ENCODE peak calls at places on chromosomes 2 and 18, in eight cellular contexts. One of them, this sample, is unnamed.

GRCh38 chr2:201208563-201209252 is 25.8 kb downstream of the CASP10 start:
- DNase-seq in lower lobe of right lung: peak; percentile 75
- DNase-seq in fibroblast of lung: no peak
- DNase-seq in GM23338: no peak
- DNase-seq in left ventricle myocardium inferior: peak; percentile 23
- DNase-seq in cardiac muscle cell: no peak
- DNase-seq in upper lobe of right lung: no peak
- DNase-seq in uterus: no peak
- DNase-seq in this sample: no peak

GRCh38 chr18:3983351-3983969 is 471.6 kb downstream of the DLGAP1 start:
- DNase-seq in fibroblast of lung: peak; percentile 98
- DNase-seq in lower lobe of right lung: no peak
- DNase-seq in left ventricle myocardium inferior: no peak
- DNase-seq in uterus: no peak
- DNase-seq in upper lobe of right lung: no peak
- DNase-seq in GM23338: no peak
- DNase-seq in cardiac muscle cell: peak; percentile 79
- DNase-seq in this sample: no peak

GRCh38 chr2:136424112-136424511 is 306.2 kb upstream of the CXCR4 start:
- DNase-seq in left ventricle myocardium inferior: no peak
- DNase-seq in uterus: no peak
- DNase-seq in upper lobe of right lung: no peak
- DNase-seq in fibroblast of lung: no peak
- DNase-seq in GM23338: no peak
- DNase-seq in cardiac muscle cell: no peak
- DNase-seq in lower lobe of right lung: no peak
- DNase-seq in this sample: no peak

GRCh38 chr2:169928463-169928864 is 101.2 kb downstream of the UBR3 start:
- DNase-seq in GM23338: peak; percentile 69
- DNase-seq in lower lobe of right lung: no peak
- DNase-seq in cardiac muscle cell: peak; percentile 70
- DNase-seq in upper lobe of right lung: no peak
- DNase-seq in left ventricle myocardium inferior: no peak
- DNase-seq in uterus: no peak
- DNase-seq in fibroblast of lung: peak; percentile 40
- DNase-seq in this sample: no peak

GRCh38 chr18:54444309-54444914 is 86.7 kb downstream of the C18orf54 start:
- DNase-seq in fibroblast of lung: peak; percentile 48
- DNase-seq in lower lobe of right lung: no peak
- DNase-seq in left ventricle myocardium inferior: peak; percentile 18
- DNase-seq in GM23338: peak; percentile 87
- DNase-seq in cardiac muscle cell: peak; percentile 78
- DNase-seq in uterus: no peak
- DNase-seq in upper lobe of right lung: no peak
- DNase-seq in this sample: peak; percentile 22

GRCh38 chr2:35343135-35343534 is 1012.4 kb upstream of the CRIM1 start:
- DNase-seq in lower lobe of right lung: no peak
- DNase-seq in upper lobe of right lung: no peak
- DNase-seq in uterus: no peak
- DNase-seq in fibroblast of lung: no peak
- DNase-seq in left ventricle myocardium inferior: no peak
- DNase-seq in GM23338: peak; percentile 66
- DNase-seq in cardiac muscle cell: no peak
- DNase-seq in this sample: no peak

GRCh38 chr2:80022018-80022417 is 282.5 kb downstream of the LRRTM1 start:
- DNase-seq in fibroblast of lung: no peak
- DNase-seq in left ventricle myocardium inferior: no peak
- DNase-seq in lower lobe of right lung: no peak
- DNase-seq in upper lobe of right lung: no peak
- DNase-seq in uterus: no peak
- DNase-seq in cardiac muscle cell: no peak
- DNase-seq in GM23338: no peak
- DNase-seq in this sample: no peak

GRCh38 chr2:231181848-231182247 is 16.6 kb upstream of the ARMC9 start:
- DNase-seq in uterus: no peak
- DNase-seq in left ventricle myocardium inferior: peak; percentile 70
- DNase-seq in GM23338: no peak
- DNase-seq in cardiac muscle cell: peak; percentile 61
- DNase-seq in upper lobe of right lung: peak; percentile 82
- DNase-seq in fibroblast of lung: peak; percentile 48
- DNase-seq in lower lobe of right lung: peak; percentile 84
- DNase-seq in this sample: peak; percentile 53

GRCh38 chr18:1663879-1664705 is 759.4 kb downstream of the ADCYAP1 start:
- DNase-seq in upper lobe of right lung: peak; percentile 85
- DNase-seq in cardiac muscle cell: peak; percentile 45
- DNase-seq in left ventricle myocardium inferior: peak; percentile 43
- DNase-seq in lower lobe of right lung: peak; percentile 85
- DNase-seq in GM23338: peak; percentile 89
- DNase-seq in fibroblast of lung: peak; percentile 3
- DNase-seq in uterus: no peak
- DNase-seq in this sample: peak; percentile 32

DNA sequence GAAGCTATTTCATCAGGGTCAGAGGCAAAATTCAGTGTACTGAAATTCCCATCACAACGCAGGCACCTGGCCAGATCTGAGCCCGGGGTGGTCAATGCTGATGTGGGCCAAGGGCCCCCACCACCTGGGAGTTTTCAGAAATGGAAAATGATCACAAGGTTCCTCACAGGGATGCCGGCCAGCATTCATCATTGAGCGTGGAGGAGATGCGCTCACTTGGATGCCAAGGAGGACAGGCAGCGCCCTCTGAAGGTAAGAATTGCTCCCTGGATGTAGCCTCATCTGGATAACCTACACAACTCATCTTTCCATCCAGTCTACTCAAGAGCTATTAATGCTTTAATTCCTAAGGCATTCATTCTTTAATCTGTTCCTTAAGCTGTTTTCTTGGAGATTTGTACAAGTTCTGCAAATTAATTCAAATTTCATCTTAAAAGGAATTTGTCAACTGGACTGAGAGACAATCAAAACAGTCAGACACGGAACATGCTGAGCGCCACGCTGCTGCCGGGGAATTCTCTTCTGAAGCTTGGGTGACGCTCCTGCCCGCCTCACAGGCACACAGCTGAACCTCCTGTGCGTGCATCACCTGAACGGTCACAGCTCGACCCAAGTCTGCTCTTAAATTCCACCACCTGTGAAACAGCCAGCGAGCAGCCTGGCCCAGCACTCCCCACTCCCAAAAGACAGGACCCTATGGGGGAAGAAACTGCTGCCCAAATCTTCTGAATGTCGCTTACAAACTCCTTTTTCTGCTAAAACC is 206.7 kb downstream of the HDAC4 start:
- DNase-seq in upper lobe of right lung: peak; percentile 35
- DNase-seq in uterus: peak; percentile 30
- DNase-seq in cardiac muscle cell: no peak
- DNase-seq in fibroblast of lung: no peak
- DNase-seq in GM23338: peak; percentile 57
- DNase-seq in lower lobe of right lung: no peak
- DNase-seq in left ventricle myocardium inferior: no peak
- DNase-seq in this sample: no peak
- TF ChIP-seq CTCF in upper lobe of right lung: no peak
- TF ChIP-seq CTCF in uterus: no peak
- TF ChIP-seq CTCF in cardiac muscle cell: peak; percentile 20
- TF ChIP-seq CTCF in fibroblast of lung: peak; percentile 19
- TF ChIP-seq CTCF in GM23338: peak; percentile 69
- TF ChIP-seq CTCF in lower lobe of right lung: no peak
- TF ChIP-seq CTCF in left ventricle myocardium inferior: no peak
- TF ChIP-seq CTCF in this sample: no peak

DNA sequence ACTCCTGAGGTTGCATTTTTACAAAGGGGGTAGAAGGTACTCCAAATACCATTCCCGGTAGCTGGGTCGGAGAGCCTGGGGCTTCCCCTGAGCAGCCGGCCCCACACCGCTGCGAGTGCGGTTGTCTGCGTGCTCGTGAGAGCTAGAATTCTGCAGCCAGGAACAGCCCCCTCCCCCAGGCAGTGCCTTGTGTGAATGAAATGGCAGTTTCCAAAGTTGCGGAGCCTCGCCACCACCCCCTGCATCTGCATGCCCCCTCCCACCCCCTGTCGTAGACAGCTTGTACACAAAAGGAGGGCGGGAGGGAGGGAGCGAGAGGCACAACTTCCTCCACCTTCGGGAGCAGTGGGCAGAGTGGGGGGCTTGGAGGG is 1.1 kb downstream of the MYCN start:
- DNase-seq in uterus: no peak
- DNase-seq in lower lobe of right lung: no peak
- DNase-seq in fibroblast of lung: no peak
- DNase-seq in cardiac muscle cell: no peak
- DNase-seq in upper lobe of right lung: no peak
- DNase-seq in GM23338: peak; percentile 88
- DNase-seq in left ventricle myocardium inferior: no peak
- DNase-seq in this sample: no peak
- H3K36me3 ChIP-seq in uterus: no peaks in the 10 kb centered on the region
- H3K36me3 ChIP-seq in lower lobe of right lung: no peaks in the 10 kb centered on the region
- H3K36me3 ChIP-seq in fibroblast of lung: no peaks in the 10 kb centered on the region
- H3K36me3 ChIP-seq in cardiac muscle cell: peaks cover 10% of the 10 kb centered on the region
- H3K36me3 ChIP-seq in upper lobe of right lung: no peaks in the 10 kb centered on the region
- H3K36me3 ChIP-seq in GM23338: peaks cover 27% of the 10 kb centered on the region
- H3K36me3 ChIP-seq in left ventricle myocardium inferior: no peaks in the 10 kb centered on the region
- H3K36me3 ChIP-seq in this sample: no peaks in the 10 kb centered on the region

DNA sequence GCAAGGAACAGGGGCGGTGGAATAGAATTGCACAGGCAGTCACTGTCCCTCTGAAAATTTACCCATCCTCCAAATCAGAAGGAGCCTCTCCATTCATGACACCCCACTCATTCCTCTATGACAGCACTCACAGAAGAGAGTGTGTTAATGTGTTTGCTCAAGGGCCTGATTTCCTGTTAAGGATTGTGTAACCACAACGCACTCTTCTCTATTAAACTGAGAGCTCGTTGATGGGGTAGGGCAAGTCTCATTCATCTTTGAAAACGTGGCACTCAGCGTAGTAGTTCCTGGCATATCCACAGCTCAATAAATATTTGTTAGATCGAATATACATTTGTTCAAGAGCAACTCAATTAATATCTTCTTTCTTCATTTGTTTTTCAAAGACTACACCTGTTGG is 106.4 kb downstream of the VAPA start:
- DNase-seq in left ventricle myocardium inferior: no peak
- DNase-seq in upper lobe of right lung: no peak
- DNase-seq in GM23338: no peak
- DNase-seq in lower lobe of right lung: no peak
- DNase-seq in fibroblast of lung: peak; percentile 19
- DNase-seq in uterus: no peak
- DNase-seq in cardiac muscle cell: peak; percentile 46
- DNase-seq in this sample: no peak
- H3K27ac ChIP-seq in left ventricle myocardium inferior: no peak overlapping the region
- H3K27ac ChIP-seq in upper lobe of right lung: peak overlapping the region; percentile 37
- H3K27ac ChIP-seq in GM23338: no peak overlapping the region
- H3K27ac ChIP-seq in lower lobe of right lung: no peak overlapping the region
- H3K27ac ChIP-seq in fibroblast of lung: no peak overlapping the region
- H3K27ac ChIP-seq in uterus: no peak overlapping the region
- H3K27ac ChIP-seq in cardiac muscle cell: no peak overlapping the region
- H3K27ac ChIP-seq in this sample: no peak overlapping the region

DNA sequence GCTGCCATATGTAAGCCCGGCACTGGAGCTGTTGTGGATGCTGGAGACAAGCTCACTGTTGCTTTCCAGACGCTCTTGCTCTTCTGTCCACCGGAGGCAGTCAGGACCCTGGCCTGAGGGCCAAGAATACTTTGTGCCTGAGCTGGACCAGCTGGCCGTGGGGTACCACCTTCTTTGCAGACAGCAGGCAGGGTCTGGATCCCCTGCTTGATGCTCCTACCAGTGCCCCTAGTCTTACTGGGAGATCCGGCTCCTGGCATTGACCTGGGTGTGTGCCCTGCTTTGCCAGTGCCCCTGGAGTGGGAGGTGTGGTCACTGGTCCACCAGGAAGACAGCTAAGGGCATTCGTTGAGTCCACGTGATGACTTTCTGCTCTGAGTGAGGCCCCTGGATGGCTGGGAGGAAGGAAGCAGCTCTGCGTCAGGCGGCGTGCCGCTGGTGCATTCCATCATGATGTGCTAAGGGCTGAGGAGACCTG is 59.3 kb downstream of the LRRFIP1 start:
- DNase-seq in lower lobe of right lung: peak; percentile 77
- DNase-seq in GM23338: peak; percentile 56
- DNase-seq in fibroblast of lung: peak; percentile 53
- DNase-seq in upper lobe of right lung: peak; percentile 79
- DNase-seq in cardiac muscle cell: peak; percentile 58
- DNase-seq in left ventricle myocardium inferior: peak; percentile 30
- DNase-seq in uterus: peak; percentile 67
- DNase-seq in this sample: no peak
- TF ChIP-seq CTCF in lower lobe of right lung: no peak
- TF ChIP-seq CTCF in GM23338: peak; percentile 50
- TF ChIP-seq CTCF in fibroblast of lung: peak; percentile 38
- TF ChIP-seq CTCF in upper lobe of right lung: no peak
- TF ChIP-seq CTCF in cardiac muscle cell: peak; percentile 17
- TF ChIP-seq CTCF in left ventricle myocardium inferior: peak; percentile 13
- TF ChIP-seq CTCF in uterus: no peak
- TF ChIP-seq CTCF in this sample: no peak